ENCODE peak calls at places on chromosomes 11 and 22, in seven cellular contexts. Y is tibial artery, G is cardiac muscle cell, V is body of pancreas, Q is A549, T is GM23338, O is neural crest cell. M is an unnamed sample.

GRCh38 chr11:41836426-41836825 is 377.0 kb upstream of the LRRC4C start:
- DNase-seq in Y (no peak), T (no peak), G (no peak), Q (no peak), V (no peak), O (no peak), M (no peak)

GRCh38 chr11:1118755-1119275 is 38.9 kb upstream of the MUC5AC start:
- DNase-seq in V (peak; percentile 5), G (no peak), T (no peak), Q (no peak), Y (peak; percentile 9), O (no peak), M (no peak)

GRCh38 chr11:122115520-122116343 is at the start of gene BLID:
- DNase-seq in O (peak; percentile 47), Y (peak; percentile 38), T (peak; percentile 88), Q (no peak), V (peak; percentile 26), G (peak; percentile 64), M (no peak)

GRCh38 chr11:119694334-119694733 is 34.7 kb downstream of the NECTIN1 start:
- DNase-seq in Y (no peak), V (peak; percentile 60), G (no peak), O (no peak), Q (no peak), T (no peak), M (no peak)

GRCh38 chr11:61718613-61719302 is 33.7 kb upstream of the MYRF start:
- DNase-seq in O (peak; percentile 65), G (peak; percentile 83), V (no peak), T (peak; percentile 85), Q (no peak), Y (no peak), M (peak; percentile 42)

GRCh38 chr11:35619754-35620640 is 1.7 kb downstream of the FJX1 start:
- DNase-seq in Y (no peak), Q (peak; percentile 42), O (peak; percentile 69), G (peak; percentile 56), T (peak; percentile 89), V (no peak), M (peak; percentile 12)

GRCh38 chr11:92941676-92942571 is 27.5 kb upstream of the MTNR1B start:
- DNase-seq in V (peak; percentile 26), Y (no peak), G (peak; percentile 20), T (peak; percentile 70), Q (peak; percentile 40), O (peak; percentile 16), M (peak; percentile 33)

GRCh38 chr11:31974737-31975136 is 116.1 kb upstream of the RCN1 start:
- DNase-seq in Y (no peak), O (no peak), V (no peak), T (no peak), G (no peak), Q (no peak), M (peak; percentile 92)

GRCh38 chr11:65260756-65261590 is 789 bp upstream of the POLA2 start:
- DNase-seq in V (no peak), T (peak; percentile 53), O (no peak), G (peak; percentile 16), Q (peak; percentile 43), Y (no peak), M (no peak)

GRCh38 chr11:17012712-17013547 is 1.3 kb downstream of the PLEKHA7 start:
- DNase-seq in V (peak; percentile 65), Q (peak; percentile 83), Y (peak; percentile 31), T (peak; percentile 72), G (peak; percentile 64), O (peak; percentile 42), M (no peak)

GRCh38 chr11:45929486-45930030 is 7.1 kb downstream of the LARGE2 start:
- DNase-seq in V (peak; percentile 11), T (no peak), Y (no peak), O (no peak), Q (no peak), G (no peak), M (no peak)

GRCh38 chr22:45188779-45189178 is 25.1 kb downstream of the NUP50 start:
- DNase-seq in O (no peak), G (no peak), Q (no peak), V (no peak), Y (no peak), T (no peak), M (no peak)

GRCh38 chr11:9796276-9796675 is 132.4 kb downstream of the SWAP70 start:
- DNase-seq in T (no peak), O (no peak), Q (no peak), Y (no peak), G (no peak), V (no peak), M (no peak)

GRCh38 chr11:77083553-77084245 is 16.9 kb downstream of the CAPN5 start:
- DNase-seq in G (no peak), Q (no peak), O (no peak), T (no peak), V (no peak), Y (peak; percentile 14), M (no peak)

GRCh38 chr11:16984229-16984628 is 30.0 kb downstream of the PLEKHA7 start:
- DNase-seq in V (no peak), Y (no peak), T (no peak), O (no peak), G (no peak), Q (no peak), M (no peak)

GRCh38 chr22:21657020-21657360 is 8.8 kb upstream of the PPIL2 start:
- DNase-seq in O (no peak), V (no peak), T (peak; percentile 85), Y (no peak), Q (no peak), G (no peak), M (no peak)

GRCh38 chr22:21661991-21662390 is 3.8 kb upstream of the PPIL2 start:
- DNase-seq in Y (no peak), Q (no peak), O (no peak), V (no peak), G (no peak), T (no peak), M (no peak)

GRCh38 chr22:21657361-21658118 is 8.3 kb upstream of the PPIL2 start:
- DNase-seq in Y (no peak), T (peak; percentile 86), Q (peak; percentile 75), G (peak; percentile 88), V (peak; percentile 79), O (peak; percentile 72), M (no peak)

GRCh38 chr22:21660904-21661303 is 4.9 kb upstream of the PPIL2 start:
- DNase-seq in G (no peak), Q (no peak), V (no peak), T (no peak), O (no peak), Y (no peak), M (no peak)

DNA sequence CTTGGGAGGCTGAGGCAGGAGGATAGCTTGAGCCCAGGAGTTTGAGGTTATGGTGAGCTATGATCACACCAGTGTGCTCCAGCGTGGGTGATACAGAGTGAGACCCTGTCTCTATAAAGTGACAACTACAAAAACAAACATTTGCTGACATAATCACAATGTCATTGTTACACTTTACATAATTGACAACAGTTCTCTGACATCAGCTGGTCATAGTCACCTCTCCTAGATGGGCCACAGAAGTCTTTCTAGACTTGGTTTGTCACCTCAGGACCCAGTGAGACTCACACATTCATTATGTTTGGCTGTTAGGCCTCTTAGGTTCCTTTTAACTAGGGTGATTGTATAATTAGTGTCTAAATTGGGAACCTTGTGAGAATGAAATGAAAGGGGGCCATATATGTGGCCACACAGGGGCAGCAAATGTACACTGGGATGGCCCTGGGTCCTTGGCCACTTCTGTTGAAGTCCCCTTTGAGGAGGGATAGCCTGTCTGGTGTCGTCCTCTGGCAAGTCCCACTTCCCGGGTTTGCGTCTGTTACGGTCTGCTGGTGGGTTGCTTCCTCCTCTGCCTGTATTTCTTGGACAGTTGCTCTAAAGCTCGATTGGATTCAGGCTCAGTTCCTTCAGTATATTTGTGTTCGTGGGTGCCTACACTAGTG is 5.8 kb upstream of the PPIL2 start:
- DNase-seq in V (no peak), G (no peak), Q (no peak), T (no peak), O (no peak), Y (no peak), M (no peak)
- TF ChIP-seq CTCF in V (no peak), G (no peak), Q (no peak), T (no peak), O (no peak), Y (no peak), M (no peak)

GRCh38 chr22:47125603-47126002 is 363.2 kb downstream of the TBC1D22A start:
- DNase-seq in T (peak; percentile 26), Q (peak; percentile 28), O (no peak), Y (no peak), V (no peak), G (no peak), M (no peak)
- TF ChIP-seq CTCF in T (peak; percentile 35), Q (peak; percentile 24), O (peak; percentile 22), Y (no peak), V (no peak), G (peak; percentile 32), M (no peak)

DNA sequence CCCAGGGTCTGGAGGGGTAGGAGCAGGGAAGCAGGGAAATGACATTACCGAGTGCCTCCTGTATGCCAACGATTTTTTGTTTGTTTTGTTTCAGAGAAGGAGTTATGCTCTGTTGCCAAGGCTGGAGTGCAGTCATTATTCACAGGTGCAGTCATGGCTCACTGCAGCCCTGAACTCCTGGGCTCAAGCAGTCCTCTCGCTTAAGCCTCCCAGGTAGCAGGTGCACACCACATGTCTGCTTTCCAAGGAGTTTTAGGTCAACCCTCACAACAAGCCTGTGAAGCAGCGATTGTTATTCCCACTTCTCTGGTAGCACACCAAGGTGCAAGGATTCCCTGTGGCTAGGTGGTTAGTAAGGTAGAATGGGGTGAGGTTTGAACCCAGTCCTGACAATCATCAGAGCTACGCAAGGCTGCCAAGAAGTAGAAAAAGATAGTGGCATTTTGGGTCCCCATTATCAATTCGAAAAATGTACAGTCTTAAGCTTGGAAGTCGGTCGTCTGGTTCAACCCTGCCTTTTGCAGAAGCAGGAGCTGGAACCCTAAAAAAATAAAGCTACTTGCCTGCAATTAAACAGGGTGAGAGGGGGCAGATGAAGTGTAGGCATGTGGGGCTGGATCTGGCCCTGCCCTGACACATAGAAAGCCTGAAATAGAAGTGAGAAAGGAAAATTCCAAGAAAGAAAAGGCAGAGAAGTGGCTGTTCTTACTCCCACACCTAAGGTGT is 9.1 kb downstream of the UCP3 start:
- DNase-seq in G (no peak), O (no peak), Q (no peak), Y (no peak), T (no peak), V (no peak), M (no peak)
- TF ChIP-seq CTCF in G (no peak), O (no peak), Q (no peak), Y (no peak), T (no peak), V (no peak), M (no peak)

DNA sequence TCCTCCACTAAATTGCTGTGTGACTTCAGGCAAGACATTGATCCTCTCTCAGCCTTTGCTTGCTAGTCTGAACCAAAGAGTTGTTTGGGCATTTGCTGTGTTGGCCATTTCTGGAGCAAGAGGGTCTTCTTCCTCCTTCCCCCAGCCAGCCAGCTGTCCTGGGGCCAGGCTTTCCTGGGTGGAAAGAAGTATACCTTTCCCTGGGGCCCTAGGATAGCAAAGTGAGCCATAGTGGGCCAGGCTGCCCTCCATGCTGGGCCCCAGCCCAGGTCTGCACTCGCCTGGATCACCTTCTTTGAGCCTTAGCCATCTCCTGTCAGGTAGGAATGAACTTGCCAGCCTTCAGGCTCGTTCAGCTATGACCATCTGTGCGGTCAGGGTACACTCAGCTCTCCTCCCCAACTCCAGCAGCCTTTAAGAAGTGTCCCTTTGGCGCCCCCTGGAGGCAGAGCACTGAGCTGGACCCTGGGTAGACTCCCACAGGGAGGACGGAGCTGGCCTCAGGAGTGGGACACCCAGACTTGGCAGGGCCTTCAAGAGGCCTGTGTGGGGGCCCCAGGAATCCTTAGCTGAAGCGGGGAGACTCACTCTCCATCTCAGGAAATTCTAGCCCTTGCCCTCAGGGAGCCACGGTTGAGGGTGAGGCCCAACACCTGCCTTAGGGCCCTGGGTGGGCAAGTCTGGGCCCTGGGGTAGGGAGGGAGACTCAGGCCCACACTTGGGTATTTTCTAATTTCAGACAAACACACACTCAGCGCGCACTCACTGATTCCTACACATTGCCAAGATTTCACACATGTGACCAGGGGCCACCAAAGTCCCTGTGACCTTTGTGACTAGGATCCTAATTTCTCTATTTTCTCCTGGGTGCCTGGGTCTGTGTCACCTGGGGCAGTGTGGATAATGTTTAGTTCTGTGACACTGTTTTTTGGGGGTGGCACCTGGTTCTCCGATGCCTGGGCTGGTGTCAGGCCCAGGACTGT is 35.6 kb upstream of the TPBGL start:
- DNase-seq in Q (peak; percentile 84), T (peak; percentile 94), V (peak; percentile 93), O (peak; percentile 94), Y (peak; percentile 84), G (peak; percentile 93), M (peak; percentile 75)
- TF ChIP-seq CTCF in Q (peak; percentile 85), T (peak; percentile 89), V (peak; percentile 89), O (peak; percentile 88), Y (peak; percentile 57), G (peak; percentile 94), M (peak; percentile 96)

M was measured in HFFc6.